ENCODE peak calls at places on chromosomes 13 and 19, in four cellular contexts. P, O, Y and D are unnamed samples.

GRCh38 chr19:17389288-17389687 is 4.7 kb downstream of the CCDC194 start:
- DNase-seq in Y (no peak), O (no peak), P (no peak), D (no peak)

GRCh38 chr13:112852392-112852791 is 116.6 kb upstream of the MCF2L start:
- DNase-seq in O (no peak), Y (no peak), P (no peak), D (no peak)

GRCh38 chr13:96984061-96984508 is 10.2 kb downstream of the OXGR1 start:
- DNase-seq in Y (no peak), P (peak; percentile 95), O (no peak), D (peak; percentile 62)

GRCh38 chr19:5959260-5960004 is 18.5 kb downstream of the RANBP3 start:
- DNase-seq in Y (no peak), P (no peak), O (no peak), D (no peak)

GRCh38 chr13:52161193-52161646 is 1.8 kb upstream of the NEK3 start:
- DNase-seq in Y (no peak), O (no peak), P (no peak), D (no peak)

GRCh38 chr13:84668637-84669036 is 786.4 kb upstream of the SLITRK1 start:
- DNase-seq in Y (no peak), O (no peak), P (no peak), D (no peak)

GRCh38 chr13:59690857-59691500 is 472.7 kb downstream of the DIAPH3 start:
- DNase-seq in Y (no peak), P (no peak), O (no peak), D (no peak)

GRCh38 chr13:43918636-43919035 is 38.9 kb downstream of the LACC1 start:
- DNase-seq in O (no peak), Y (no peak), P (no peak), D (no peak)

GRCh38 chr13:102020611-102021216 is 381.1 kb downstream of the FGF14 start:
- DNase-seq in Y (no peak), P (no peak), O (no peak), D (no peak)

GRCh38 chr13:75908137-75908536 is 272.0 kb downstream of the LMO7 start:
- DNase-seq in Y (peak; percentile 50), O (no peak), P (no peak), D (no peak)

GRCh38 chr13:99702687-99703319 is 201.5 kb downstream of the TM9SF2 start:
- DNase-seq in P (no peak), Y (no peak), O (no peak), D (no peak)

GRCh38 chr19:47229674-47230121 is 1.3 kb downstream of the BBC3 start:
- DNase-seq in Y (no peak), P (peak; percentile 37), O (peak; percentile 61), D (peak; percentile 29)

GRCh38 chr13:22062478-22063205 is 391.8 kb downstream of the FGF9 start:
- DNase-seq in Y (no peak), P (no peak), O (no peak), D (no peak)

GRCh38 chr19:14103310-14103709 is 12.8 kb upstream of the SAMD1 start:
- DNase-seq in P (peak; percentile 62), Y (no peak), O (no peak), D (no peak)

GRCh38 chr19:9793051-9793591 is 24.6 kb upstream of the ZNF846 start:
- DNase-seq in Y (peak; percentile 63), O (peak; percentile 54), P (no peak), D (no peak)

GRCh38 chr19:4829001-4829712 is 2.4 kb downstream of the TICAM1 start:
- DNase-seq in P (no peak), O (peak; percentile 81), Y (no peak), D (peak; percentile 69)

GRCh38 chr19:18733196-18733647 is 49.7 kb downstream of the CRTC1 start:
- DNase-seq in Y (peak; percentile 58), P (no peak), O (no peak), D (no peak)

GRCh38 chr13:25607096-25607495 is 235.3 kb downstream of the ATP8A2 start:
- DNase-seq in P (no peak), Y (no peak), O (no peak), D (no peak)

GRCh38 chr19:4380254-4380727 is 20.1 kb downstream of the SH3GL1 start:
- DNase-seq in P (no peak), O (peak; percentile 43), Y (peak; percentile 63), D (no peak)

GRCh38 chr13:113742000-113742441 is 17.0 kb upstream of the TMEM255B start:
- DNase-seq in O (no peak), P (peak; percentile 90), Y (no peak), D (peak; percentile 53)

GRCh38 chr19:46704379-46705076 is 12.4 kb downstream of the PRKD2 start:
- DNase-seq in Y (peak; percentile 86), P (peak; percentile 66), O (peak; percentile 73), D (peak; percentile 59)

GRCh38 chr13:110521946-110522345 is 39.6 kb downstream of the RAB20 start:
- DNase-seq in P (no peak), Y (no peak), O (no peak), D (no peak)

GRCh38 chr13:43528992-43529391 is 257.8 kb downstream of the ENOX1 start:
- DNase-seq in Y (no peak), P (no peak), O (no peak), D (no peak)

GRCh38 chr13:95083758-95084157 is 217.5 kb downstream of the ABCC4 start:
- DNase-seq in Y (no peak), P (no peak), O (no peak), D (no peak)

GRCh38 chr19:36672368-36672767 is 5.7 kb upstream of the ZNF461 start:
- DNase-seq in Y (no peak), P (no peak), O (no peak), D (no peak)
- H3K4me1 ChIP-seq in Y (peaks cover 12% of the 10 kb centered on the region), P (no peaks in the 10 kb centered on the region), O (no peaks in the 10 kb centered on the region), D (no peaks in the 10 kb centered on the region)

GRCh38 chr19:30131722-30132291 is 189.8 kb downstream of the URI1 start:
- DNase-seq in Y (no peak), P (no peak), O (no peak), D (no peak)

GRCh38 chr19:30133803-30134202 is 191.8 kb downstream of the URI1 start:
- DNase-seq in O (no peak), Y (no peak), P (no peak), D (peak; percentile 22)

GRCh38 chr19:30131246-30131645 is 189.2 kb downstream of the URI1 start:
- DNase-seq in O (no peak), P (no peak), Y (no peak), D (no peak)

GRCh38 chr19:30130356-30131122 is 188.5 kb downstream of the URI1 start:
- DNase-seq in Y (no peak), P (no peak), O (no peak), D (no peak)

GRCh38 chr19:30132312-30133075 is 190.5 kb downstream of the URI1 start:
- DNase-seq in P (no peak), O (no peak), Y (no peak), D (no peak)
- TF ChIP-seq CTCF in P (no peak), O (no peak), Y (no peak), D (no peak)

GRCh38 chr13:100954430-100955361 is 280.1 kb upstream of the TMTC4 start:
- DNase-seq in P (no peak), Y (no peak), O (no peak), D (no peak)

GRCh38 chr13:100958859-100959258 is 284.3 kb upstream of the TMTC4 start:
- DNase-seq in Y (no peak), P (no peak), O (no peak), D (no peak)

GRCh38 chr13:100957741-100958140 is 283.1 kb upstream of the TMTC4 start:
- DNase-seq in P (no peak), Y (no peak), O (no peak), D (no peak)
- H3K27ac ChIP-seq in P (no peak overlapping the region), Y (no peak overlapping the region), O (no peak overlapping the region), D (no peak overlapping the region)

GRCh38 chr19:15292847-15293582 is 39.3 kb downstream of the BRD4 start:
- DNase-seq in P (peak; percentile 58), O (peak; percentile 76), Y (no peak), D (no peak)

GRCh38 chr19:15292140-15292539 is 40.2 kb downstream of the BRD4 start:
- DNase-seq in O (no peak), Y (no peak), P (no peak), D (no peak)

GRCh38 chr19:15294591-15294990 is 37.7 kb downstream of the BRD4 start:
- DNase-seq in Y (peak; percentile 61), O (no peak), P (no peak), D (no peak)

GRCh38 chr19:15291666-15292065 is 40.7 kb downstream of the BRD4 start:
- DNase-seq in O (no peak), P (no peak), Y (no peak), D (no peak)

GRCh38 chr19:15293751-15294505 is 38.4 kb downstream of the BRD4 start:
- DNase-seq in O (no peak), Y (no peak), P (peak; percentile 17), D (no peak)
- H3K4me1 ChIP-seq in O (peaks cover 91% of the 10 kb centered on the region), Y (peaks cover 100% of the 10 kb centered on the region), P (peaks cover 48% of the 10 kb centered on the region), D (peaks cover 68% of the 10 kb centered on the region)

GRCh38 chr19:38867176-38867780 is 10.8 kb downstream of the RINL start:
- DNase-seq in P (no peak), O (no peak), Y (no peak), D (no peak)

GRCh38 chr19:38869160-38869835 is 8.8 kb downstream of the RINL start:
- DNase-seq in P (no peak), O (peak; percentile 65), Y (peak; percentile 35), D (peak; percentile 50)

GRCh38 chr19:38868551-38868950 is 9.5 kb downstream of the RINL start:
- DNase-seq in P (no peak), O (no peak), Y (no peak), D (no peak)

GRCh38 chr19:38870612-38871011 is 7.5 kb downstream of the RINL start:
- DNase-seq in O (no peak), Y (no peak), P (no peak), D (no peak)

DNA sequence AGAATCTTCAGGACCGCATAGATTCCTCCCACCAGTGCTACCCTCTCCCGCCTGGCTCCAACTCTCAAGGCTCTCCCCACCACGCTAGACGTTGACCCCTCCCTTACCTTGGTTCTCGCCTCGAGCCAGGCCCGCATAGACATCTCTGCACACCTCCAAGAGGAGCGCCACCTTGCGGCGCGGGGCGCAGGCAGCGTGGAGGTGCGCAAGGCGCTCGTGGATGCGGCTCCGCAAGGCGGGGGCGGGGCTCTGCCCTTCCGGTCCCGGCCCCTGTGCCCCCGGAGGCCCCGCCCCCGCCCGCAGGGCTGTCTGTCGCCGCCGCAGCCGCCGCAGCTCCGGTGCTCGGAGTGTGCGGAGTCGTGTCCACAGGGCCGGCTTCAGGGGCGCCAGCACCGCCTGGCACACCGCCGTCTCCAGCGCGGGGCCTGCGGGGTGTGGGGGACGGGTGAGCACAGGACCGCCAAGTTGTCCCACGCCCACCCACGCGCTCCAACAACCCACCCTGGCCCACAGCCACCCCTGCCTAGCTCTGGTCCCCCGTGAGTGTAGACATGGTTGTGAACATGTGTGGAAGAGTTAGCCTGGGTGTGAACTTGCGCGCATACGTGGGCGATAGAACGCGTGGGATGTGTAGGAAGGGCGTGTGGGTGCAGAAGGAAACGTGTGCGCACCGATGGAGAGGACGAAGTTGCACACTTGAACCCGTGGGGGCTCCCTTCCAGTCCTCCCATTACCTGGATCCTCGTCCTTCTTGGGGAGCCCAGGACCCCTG is 8.1 kb downstream of the RINL start:
- DNase-seq in P (peak; percentile 52), O (peak; percentile 96), Y (peak; percentile 88), D (peak; percentile 94)
- TF ChIP-seq CTCF in P (peak; percentile 57), O (peak; percentile 85), Y (peak; percentile 92), D (peak; percentile 82)

GRCh38 chr19:3027981-3028304 is 1.1 kb downstream of the TLE2 start:
- DNase-seq in O (no peak), P (no peak), Y (no peak), D (no peak)

GRCh38 chr19:3027292-3027691 is 1.8 kb downstream of the TLE2 start:
- DNase-seq in P (no peak), Y (no peak), O (no peak), D (no peak)

GRCh38 chr19:3026768-3027167 is 2.3 kb downstream of the TLE2 start:
- DNase-seq in O (no peak), Y (no peak), P (no peak), D (no peak)

GRCh38 chr19:3029070-3029923 is at the start of gene TLE2:
- DNase-seq in P (no peak), O (no peak), Y (no peak), D (peak; percentile 59)

GRCh38 chr19:3028305-3029069 is 593 bp downstream of the TLE2 start:
- DNase-seq in P (no peak), Y (no peak), O (no peak), D (peak; percentile 78)
- H3K27ac ChIP-seq in P (no peak overlapping the region), Y (no peak overlapping the region), O (no peak overlapping the region), D (peak overlapping the region; percentile 44)